ENCODE peak calls at places on chromosomes 7 and 10, in ten cellular contexts. C, B, H, D, X, T, L, A, Z and K are unnamed samples.

GRCh38 chr7:134394046-134394445 is 64.9 kb downstream of the AKR1B1 start:
- DNase-seq in C (no peak), B (no peak), H (no peak), D (no peak), X (no peak), T (no peak), L (no peak), A (no peak), Z (no peak), K (no peak)

GRCh38 chr10:27742195-27742925 is 3.3 kb downstream of the MKX start:
- DNase-seq in C (no peak), B (peak; percentile 52), H (peak; percentile 84), D (peak; percentile 87), X (peak; percentile 63), T (peak; percentile 89), L (peak; percentile 75), A (peak; percentile 92), Z (peak; percentile 92), K (peak; percentile 58)

GRCh38 chr7:2863461-2864066 is 19.5 kb upstream of the GNA12 start:
- DNase-seq in C (peak; percentile 37), B (peak; percentile 48), H (peak; percentile 82), D (peak; percentile 91), X (peak; percentile 92), T (peak; percentile 58), L (peak; percentile 81), A (no peak), Z (peak; percentile 94), K (peak; percentile 94)

GRCh38 chr7:138919256-138919655 is 61.9 kb downstream of the KIAA1549 start:
- DNase-seq in C (no peak), B (no peak), H (no peak), D (no peak), X (no peak), T (no peak), L (no peak), A (no peak), Z (no peak), K (no peak)

GRCh38 chr10:127200646-127201045 is 4.3 kb upstream of the INSYN2A start:
- DNase-seq in C (no peak), B (no peak), H (no peak), D (no peak), X (no peak), T (no peak), L (no peak), A (no peak), Z (no peak), K (no peak)

GRCh38 chr7:79923953-79924352 is 210.7 kb upstream of the GNAI1 start:
- DNase-seq in C (no peak), B (no peak), H (no peak), D (no peak), X (no peak), T (no peak), L (no peak), A (no peak), Z (no peak), K (no peak)

GRCh38 chr7:117188949-117189348 is 133.9 kb downstream of the WNT2 start:
- DNase-seq in C (no peak), B (no peak), H (no peak), D (no peak), X (no peak), T (no peak), L (no peak), A (no peak), Z (no peak), K (no peak)

GRCh38 chr10:114174462-114175190 is 623 bp upstream of the CCDC186 start:
- DNase-seq in C (peak; percentile 37), B (no peak), H (peak; percentile 84), D (no peak), X (peak; percentile 81), T (peak; percentile 45), L (peak; percentile 32), A (no peak), Z (peak; percentile 78), K (no peak)

GRCh38 chr10:62946278-62946677 is 130.1 kb upstream of the EGR2 start:
- DNase-seq in C (no peak), B (no peak), H (no peak), D (no peak), X (peak; percentile 28), T (no peak), L (no peak), A (no peak), Z (no peak), K (no peak)

GRCh38 chr7:47600199-47601118 is 18.5 kb upstream of the TNS3 start:
- DNase-seq in C (no peak), B (no peak), H (no peak), D (no peak), X (peak; percentile 81), T (no peak), L (no peak), A (no peak), Z (no peak), K (peak; percentile 76)

GRCh38 chr7:122402235-122402634 is 97.7 kb upstream of the FEZF1 start:
- DNase-seq in C (no peak), B (no peak), H (no peak), D (no peak), X (no peak), T (peak; percentile 46), L (no peak), A (no peak), Z (no peak), K (no peak)

GRCh38 chr10:86204421-86205045 is 162.1 kb downstream of the GRID1 start:
- DNase-seq in C (no peak), B (no peak), H (no peak), D (no peak), X (no peak), T (no peak), L (no peak), A (no peak), Z (peak; percentile 55), K (no peak)

GRCh38 chr10:93481213-93481930 is 762 bp downstream of the MYOF start:
- DNase-seq in C (no peak), B (no peak), H (no peak), D (no peak), X (peak; percentile 20), T (no peak), L (no peak), A (no peak), Z (peak; percentile 63), K (no peak)
- H3K4me3 ChIP-seq in C (peak overlapping the region; percentile 67), B (peak overlapping the region; percentile 59), H (peak overlapping the region; percentile 45), D (peak overlapping the region; percentile 44), X (peak overlapping the region; percentile 88), T (peak overlapping the region; percentile 55), L (peak overlapping the region; percentile 72), A (no peak overlapping the region), Z (peak overlapping the region; percentile 62), K (peak overlapping the region; percentile 50)

DNA sequence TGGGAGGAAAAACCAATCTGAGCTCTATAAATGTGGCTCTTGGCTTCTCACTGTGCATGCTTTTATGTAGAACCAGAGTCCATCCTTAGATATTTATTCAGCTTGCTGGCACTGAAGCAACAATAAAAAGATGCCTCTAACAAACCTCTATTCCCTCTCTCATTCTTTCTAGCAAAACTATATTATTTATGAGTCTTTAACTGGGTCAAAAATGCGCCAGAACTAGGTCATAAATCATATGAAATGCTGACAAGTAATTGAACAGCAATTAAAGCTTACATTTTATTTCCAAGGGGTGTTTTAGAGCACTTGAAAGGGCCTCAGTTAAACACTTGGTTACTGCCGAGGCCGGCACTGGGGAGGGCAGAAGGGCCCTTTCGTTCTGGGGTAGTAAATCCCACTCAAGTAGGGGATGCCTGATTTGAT is 14.0 kb downstream of the HOXA4 start:
- DNase-seq in C (no peak), B (no peak), H (no peak), D (no peak), X (no peak), T (no peak), L (no peak), A (no peak), Z (no peak), K (peak; percentile 16)
- H3K27ac ChIP-seq in C (peak overlapping the region; percentile 99), B (no peak overlapping the region), H (peak overlapping the region; percentile 87), D (no peak overlapping the region), X (peak overlapping the region; percentile 84), T (no peak overlapping the region), L (no peak overlapping the region), A (no peak overlapping the region), Z (peak overlapping the region; percentile 94), K (no peak overlapping the region)

DNA sequence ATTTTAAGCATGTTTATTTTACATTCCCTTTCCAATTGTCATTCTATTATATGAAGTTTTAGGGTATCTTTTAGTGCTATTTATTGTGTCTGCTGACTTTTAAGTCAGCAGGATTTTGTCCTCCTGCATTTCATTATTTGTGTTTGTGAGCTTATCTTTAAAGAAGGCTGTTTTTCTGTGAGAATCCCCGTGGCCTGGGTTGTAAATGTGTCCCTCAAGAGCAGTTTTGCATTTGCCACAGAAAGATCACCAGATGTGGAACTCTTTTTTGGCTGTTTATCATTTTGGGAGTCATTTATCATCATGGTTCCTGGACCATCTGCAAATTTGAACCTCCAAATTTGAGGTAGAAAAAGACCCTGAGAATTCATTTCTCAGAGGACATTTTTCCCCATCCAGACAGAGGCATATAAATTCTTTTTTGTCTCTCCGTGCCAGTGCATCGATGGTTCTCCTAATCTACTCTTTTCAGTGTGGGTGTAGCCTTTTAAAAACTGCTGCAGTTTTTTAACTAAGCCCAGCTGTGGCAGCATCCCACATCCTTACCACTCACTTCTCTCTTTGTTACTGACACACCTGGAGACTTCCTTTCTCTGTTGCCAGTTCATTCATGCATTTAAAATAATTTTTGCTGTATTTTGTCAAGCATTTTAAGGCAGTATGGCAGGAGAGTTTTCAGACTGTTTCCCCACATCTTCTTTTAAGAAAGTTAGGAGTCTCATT is 20.1 kb upstream of the MTURN start:
- DNase-seq in C (no peak), B (no peak), H (no peak), D (no peak), X (no peak), T (no peak), L (no peak), A (no peak), Z (no peak), K (no peak)
- H3K4me3 ChIP-seq in C (no peak overlapping the region), B (no peak overlapping the region), H (no peak overlapping the region), D (no peak overlapping the region), X (no peak overlapping the region), T (no peak overlapping the region), L (no peak overlapping the region), A (no peak overlapping the region), Z (no peak overlapping the region), K (no peak overlapping the region)

GRCh38 chr10:122044045-122044661 is 55.2 kb downstream of the TACC2 start:
- DNase-seq in C (no peak), B (no peak), H (no peak), D (no peak), X (no peak), T (peak; percentile 43), L (no peak), A (no peak), Z (peak; percentile 89), K (no peak)

GRCh38 chr10:122042836-122043235 is 53.9 kb downstream of the TACC2 start:
- DNase-seq in C (no peak), B (no peak), H (no peak), D (no peak), X (no peak), T (no peak), L (no peak), A (no peak), Z (no peak), K (no peak)

GRCh38 chr10:122040786-122041185 is 51.8 kb downstream of the TACC2 start:
- DNase-seq in C (no peak), B (no peak), H (no peak), D (no peak), X (no peak), T (no peak), L (no peak), A (no peak), Z (peak; percentile 54), K (no peak)

GRCh38 chr10:122045212-122045611 is 56.2 kb downstream of the TACC2 start:
- DNase-seq in C (no peak), B (no peak), H (no peak), D (no peak), X (no peak), T (no peak), L (no peak), A (no peak), Z (no peak), K (no peak)

GRCh38 chr10:122044713-122045112 is 55.8 kb downstream of the TACC2 start:
- DNase-seq in C (no peak), B (no peak), H (no peak), D (peak; percentile 36), X (no peak), T (peak; percentile 50), L (no peak), A (no peak), Z (peak; percentile 92), K (no peak)
- H3K27ac ChIP-seq in C (peak overlapping the region; percentile 77), B (no peak overlapping the region), H (no peak overlapping the region), D (no peak overlapping the region), X (no peak overlapping the region), T (peak overlapping the region; percentile 72), L (peak overlapping the region; percentile 67), A (peak overlapping the region; percentile 16), Z (peak overlapping the region; percentile 87), K (no peak overlapping the region)